ENCODE peak calls at places on chromosomes 16 and 17, in four cellular contexts. N, A, B and C are unnamed samples.

GRCh38 chr17:75673487-75673886 is 6.3 kb downstream of the SAP30BP start:
- DNase-seq in N (no peak), A (no peak), B (no peak), C (no peak)

GRCh38 chr16:83305092-83305491 is 502.7 kb upstream of the HSBP1 start:
- DNase-seq in N (no peak), A (no peak), B (no peak), C (no peak)

GRCh38 chr17:39799395-39799794 is 61.7 kb downstream of the GRB7 start:
- DNase-seq in N (no peak), A (no peak), B (no peak), C (no peak)

GRCh38 chr16:88993006-88993787 is 16.2 kb upstream of the CBFA2T3 start:
- DNase-seq in N (no peak), A (no peak), B (no peak), C (no peak)

GRCh38 chr17:6452471-6453266 is 8.4 kb downstream of the PIMREG start:
- DNase-seq in N (no peak), A (no peak), B (no peak), C (no peak)

GRCh38 chr16:11268921-11269375 is at the start of gene TNP2:
- DNase-seq in N (no peak), A (no peak), B (no peak), C (no peak)

GRCh38 chr17:55783684-55784245 is 32.9 kb downstream of the PCTP start:
- DNase-seq in N (no peak), A (no peak), B (no peak), C (no peak)

GRCh38 chr16:85172465-85173071 is 60.3 kb upstream of the CIBAR2 start:
- DNase-seq in N (no peak), A (peak; percentile 66), B (no peak), C (no peak)

GRCh38 chr17:28467456-28468025 is 5.9 kb upstream of the SLC13A2 start:
- DNase-seq in N (no peak), A (no peak), B (no peak), C (no peak)

GRCh38 chr17:63482509-63482908 is 5.6 kb downstream of the ACE start:
- DNase-seq in N (no peak), A (no peak), B (no peak), C (no peak)

GRCh38 chr17:28473542-28473941 is at the start of gene SLC13A2:
- DNase-seq in N (no peak), A (no peak), B (no peak), C (no peak)

GRCh38 chr16:10668322-10669045 is 26.2 kb downstream of the TEKT5 start:
- DNase-seq in N (no peak), A (peak; percentile 45), B (no peak), C (no peak)

GRCh38 chr17:13940858-13941665 is 128.2 kb upstream of the COX10 start:
- DNase-seq in N (no peak), A (peak; percentile 10), B (no peak), C (no peak)

GRCh38 chr17:16975266-16975651 is 3.3 kb upstream of the TNFRSF13B start:
- DNase-seq in N (no peak), A (no peak), B (no peak), C (no peak)

GRCh38 chr17:75695141-75695829 is 26.0 kb upstream of the ITGB4 start:
- DNase-seq in N (no peak), A (no peak), B (no peak), C (no peak)

GRCh38 chr17:76115138-76115754 is 11.7 kb upstream of the EXOC7 start:
- DNase-seq in N (no peak), A (no peak), B (no peak), C (no peak)

GRCh38 chr16:70789231-70789926 is 11.6 kb downstream of the VAC14 start:
- DNase-seq in N (no peak), A (peak; percentile 59), B (no peak), C (no peak)

GRCh38 chr17:6756425-6757012 is 673 bp downstream of the XAF1 start:
- DNase-seq in N (no peak), A (no peak), B (no peak), C (no peak)

DNA sequence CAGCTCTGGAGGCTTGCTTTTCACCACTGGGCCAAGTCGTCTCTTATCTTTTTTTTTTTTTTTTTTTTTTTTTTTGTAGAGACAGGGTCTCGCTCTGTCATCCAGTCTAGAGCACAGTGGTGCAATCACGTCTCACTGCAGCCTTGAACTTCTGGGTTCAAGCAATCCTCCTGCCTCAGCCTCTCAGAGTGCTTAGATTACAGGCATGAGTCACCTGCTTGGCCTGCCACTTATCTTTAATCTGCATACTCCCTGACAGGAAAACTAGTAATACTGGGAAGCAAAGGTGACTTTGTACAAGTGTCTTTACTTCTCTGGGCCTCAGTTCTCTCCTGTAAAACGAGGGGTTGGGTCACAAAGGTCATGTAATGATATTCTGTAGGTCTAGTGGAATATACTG is 15.0 kb downstream of the NTN1 start:
- DNase-seq in N (no peak), A (no peak), B (no peak), C (no peak)
- H3K27ac ChIP-seq in N (no peak overlapping the region), A (no peak overlapping the region), B (no peak overlapping the region), C (no peak overlapping the region)

GRCh38 chr16:4338125-4338582 is 13.0 kb downstream of the PAM16 start:
- DNase-seq in N (no peak), A (no peak), B (no peak), C (no peak)
- H3K27ac ChIP-seq in N (no peak overlapping the region), A (no peak overlapping the region), B (peak overlapping the region; percentile 12), C (no peak overlapping the region)

GRCh38 chr16:1299012-1299867 is 10.2 kb upstream of the UBE2I start:
- DNase-seq in N (no peak), A (no peak), B (no peak), C (no peak)
- H3K27ac ChIP-seq in N (no peak overlapping the region), A (no peak overlapping the region), B (no peak overlapping the region), C (no peak overlapping the region)

DNA sequence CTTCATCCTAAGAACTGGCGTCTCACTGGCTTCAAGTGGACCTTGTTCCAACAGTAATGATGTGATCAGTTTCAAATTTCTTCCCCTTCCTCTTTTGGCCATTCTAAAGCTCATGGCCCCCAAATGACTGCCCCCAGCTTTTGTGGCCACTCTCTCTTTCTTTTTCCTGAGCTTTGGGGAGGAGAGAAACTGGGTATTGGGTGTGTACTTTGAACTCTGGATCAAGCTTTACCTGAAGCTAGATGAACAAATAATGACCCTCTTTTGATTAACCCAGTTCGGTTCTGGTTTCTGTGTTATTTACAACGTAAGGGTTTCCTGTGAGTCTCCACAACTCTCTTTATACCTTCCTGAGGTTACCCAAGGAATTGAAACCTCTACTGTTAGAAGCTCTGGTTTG is 132.7 kb downstream of the FTO start:
- DNase-seq in N (no peak), A (no peak), B (no peak), C (no peak)
- H3K27ac ChIP-seq in N (no peak overlapping the region), A (no peak overlapping the region), B (no peak overlapping the region), C (no peak overlapping the region)

DNA sequence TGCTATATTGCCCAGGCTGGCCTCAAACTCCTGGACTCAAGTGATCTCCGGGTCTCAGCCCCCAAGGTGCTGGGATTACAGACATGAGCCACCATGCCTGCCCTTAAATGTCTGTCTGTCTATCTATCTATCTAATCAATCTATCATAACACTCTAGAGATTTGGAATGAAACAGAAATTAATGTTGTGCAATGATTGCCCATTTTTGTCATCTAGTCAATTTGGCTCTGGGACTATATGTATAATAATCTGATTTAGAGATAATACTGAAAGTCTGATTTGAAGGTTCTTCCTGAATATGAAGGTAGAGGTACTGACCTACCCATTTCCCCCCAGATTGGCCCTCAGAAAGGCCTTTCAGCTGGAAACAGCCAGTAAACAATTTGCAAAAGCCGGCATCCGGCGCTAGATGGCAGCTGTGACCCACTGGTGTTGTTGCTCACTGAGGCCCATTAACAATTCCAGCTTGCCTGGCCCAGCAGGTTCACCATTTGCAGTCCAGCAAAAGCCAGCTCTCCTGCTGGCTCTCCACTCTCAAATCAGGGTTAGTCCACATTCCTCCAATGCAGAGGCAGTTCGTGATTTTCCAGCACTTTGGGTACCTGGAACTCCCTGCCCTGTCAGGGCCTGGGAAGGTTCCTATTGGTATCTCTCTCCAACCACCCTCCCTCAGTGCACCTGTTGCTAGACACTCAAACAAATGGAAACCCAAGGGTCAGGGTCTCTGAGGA is 22.9 kb upstream of the C16orf87 start:
- DNase-seq in N (peak; percentile 37), A (peak; percentile 75), B (no peak), C (peak; percentile 59)
- H3K27ac ChIP-seq in N (no peak overlapping the region), A (no peak overlapping the region), B (no peak overlapping the region), C (peak overlapping the region; percentile 55)

GRCh38 chr17:35793257-35793656 is 2.2 kb downstream of the MMP28 start:
- DNase-seq in N (no peak), A (no peak), B (no peak), C (no peak)

GRCh38 chr17:35789044-35789443 is 6.4 kb downstream of the MMP28 start:
- DNase-seq in N (no peak), A (no peak), B (no peak), C (no peak)

GRCh38 chr17:35790826-35791225 is 4.6 kb downstream of the MMP28 start:
- DNase-seq in N (no peak), A (no peak), B (no peak), C (no peak)

GRCh38 chr17:35788504-35788998 is 6.9 kb downstream of the MMP28 start:
- DNase-seq in N (no peak), A (peak; percentile 91), B (no peak), C (no peak)

GRCh38 chr17:35791681-35792350 is 3.6 kb downstream of the MMP28 start:
- DNase-seq in N (no peak), A (no peak), B (no peak), C (no peak)
- H3K27ac ChIP-seq in N (no peak overlapping the region), A (no peak overlapping the region), B (no peak overlapping the region), C (no peak overlapping the region)

GRCh38 chr17:18992454-18993130 is 12.0 kb downstream of the FAM83G start:
- DNase-seq in N (peak; percentile 35), A (no peak), B (no peak), C (no peak)

GRCh38 chr17:18991531-18992315 is 12.8 kb downstream of the FAM83G start:
- DNase-seq in N (no peak), A (no peak), B (no peak), C (no peak)

GRCh38 chr17:18987862-18988545 is 16.6 kb downstream of the FAM83G start:
- DNase-seq in N (no peak), A (no peak), B (no peak), C (no peak)

GRCh38 chr17:18988546-18989173 is 15.9 kb downstream of the FAM83G start:
- DNase-seq in N (no peak), A (no peak), B (no peak), C (no peak)

GRCh38 chr17:18990331-18990730 is 14.2 kb downstream of the FAM83G start:
- DNase-seq in N (no peak), A (no peak), B (no peak), C (no peak)
- H3K27ac ChIP-seq in N (no peak overlapping the region), A (no peak overlapping the region), B (no peak overlapping the region), C (no peak overlapping the region)